ENCODE peak calls at places on chromosomes 1 and 21, in four cellular contexts. One of them, this sample, is unnamed.

GRCh38 chr1:6785318-6785712 is at the start of gene CAMTA1:
- DNase-seq in GM06990: no peak
- DNase-seq in fibroblast of mammary gland: no peak
- DNase-seq in fibroblast of the aortic adventitia: no peak
- DNase-seq in this sample: no peak

GRCh38 chr21:45113543-45113942 is 39.2 kb downstream of the ADARB1 start:
- DNase-seq in GM06990: no peak
- DNase-seq in fibroblast of mammary gland: no peak
- DNase-seq in fibroblast of the aortic adventitia: no peak
- DNase-seq in this sample: no peak

GRCh38 chr1:10620776-10621175 is 146.0 kb downstream of the PEX14 start:
- DNase-seq in GM06990: no peak
- DNase-seq in fibroblast of mammary gland: no peak
- DNase-seq in fibroblast of the aortic adventitia: no peak
- DNase-seq in this sample: no peak

GRCh38 chr1:186985889-186986491 is 157.2 kb downstream of the PLA2G4A start:
- DNase-seq in GM06990: peak; percentile 28
- DNase-seq in fibroblast of mammary gland: peak; percentile 74
- DNase-seq in fibroblast of the aortic adventitia: peak; percentile 89
- DNase-seq in this sample: peak; percentile 18

GRCh38 chr1:13228343-13228781 is 2.4 kb upstream of the PRAMEF18 start:
- DNase-seq in GM06990: no peak
- DNase-seq in fibroblast of the aortic adventitia: no peak
- DNase-seq in fibroblast of mammary gland: no peak
- DNase-seq in this sample: no peak

GRCh38 chr1:30758785-30759380 is 1.3 kb upstream of the LAPTM5 start:
- DNase-seq in fibroblast of the aortic adventitia: peak; percentile 40
- DNase-seq in GM06990: peak; percentile 63
- DNase-seq in fibroblast of mammary gland: peak; percentile 36
- DNase-seq in this sample: peak; percentile 78

GRCh38 chr1:186531561-186532165 is 70.7 kb upstream of the PDC start:
- DNase-seq in fibroblast of mammary gland: peak; percentile 55
- DNase-seq in GM06990: no peak
- DNase-seq in fibroblast of the aortic adventitia: peak; percentile 35
- DNase-seq in this sample: no peak

GRCh38 chr1:193402977-193403376 is 216.6 kb upstream of the B3GALT2 start:
- DNase-seq in fibroblast of mammary gland: no peak
- DNase-seq in fibroblast of the aortic adventitia: no peak
- DNase-seq in GM06990: no peak
- DNase-seq in this sample: no peak

GRCh38 chr1:36014722-36015220 is 69.1 kb upstream of the TEKT2 start:
- DNase-seq in fibroblast of mammary gland: no peak
- DNase-seq in fibroblast of the aortic adventitia: peak; percentile 26
- DNase-seq in GM06990: no peak
- DNase-seq in this sample: no peak

GRCh38 chr21:37463083-37463780 is 96.7 kb downstream of the DYRK1A start:
- DNase-seq in fibroblast of mammary gland: peak; percentile 67
- DNase-seq in fibroblast of the aortic adventitia: peak; percentile 81
- DNase-seq in GM06990: peak; percentile 40
- DNase-seq in this sample: peak; percentile 27

GRCh38 chr1:167631386-167631941 is 1.4 kb downstream of the RCSD1 start:
- DNase-seq in GM06990: no peak
- DNase-seq in fibroblast of mammary gland: no peak
- DNase-seq in fibroblast of the aortic adventitia: no peak
- DNase-seq in this sample: no peak

GRCh38 chr1:159752135-159752580 is 28.6 kb upstream of the DUSP23 start:
- DNase-seq in fibroblast of mammary gland: peak; percentile 96
- DNase-seq in GM06990: no peak
- DNase-seq in fibroblast of the aortic adventitia: peak; percentile 93
- DNase-seq in this sample: no peak

GRCh38 chr1:21022279-21023040 is 154.2 kb downstream of the EIF4G3 start:
- DNase-seq in GM06990: peak; percentile 64
- DNase-seq in fibroblast of the aortic adventitia: peak; percentile 98
- DNase-seq in fibroblast of mammary gland: peak; percentile 99
- DNase-seq in this sample: peak; percentile 70

GRCh38 chr1:4585705-4586104 is 68.7 kb upstream of the AJAP1 start:
- DNase-seq in fibroblast of mammary gland: no peak
- DNase-seq in GM06990: no peak
- DNase-seq in fibroblast of the aortic adventitia: no peak
- DNase-seq in this sample: no peak

GRCh38 chr21:42864812-42865211 is 14.5 kb downstream of the WDR4 start:
- DNase-seq in fibroblast of mammary gland: no peak
- DNase-seq in GM06990: no peak
- DNase-seq in fibroblast of the aortic adventitia: peak; percentile 17
- DNase-seq in this sample: no peak

GRCh38 chr1:178275553-178275952 is 181.6 kb downstream of the RASAL2 start:
- DNase-seq in fibroblast of the aortic adventitia: peak; percentile 19
- DNase-seq in fibroblast of mammary gland: no peak
- DNase-seq in GM06990: no peak
- DNase-seq in this sample: no peak

GRCh38 chr1:53987880-53988279 is 30.1 kb downstream of the LDLRAD1 start:
- DNase-seq in GM06990: no peak
- DNase-seq in fibroblast of mammary gland: peak; percentile 14
- DNase-seq in fibroblast of the aortic adventitia: peak; percentile 36
- DNase-seq in this sample: no peak

GRCh38 chr1:165874643-165875042 is 47.2 kb downstream of the UCK2 start:
- DNase-seq in GM06990: no peak
- DNase-seq in fibroblast of the aortic adventitia: no peak
- DNase-seq in fibroblast of mammary gland: no peak
- DNase-seq in this sample: no peak

GRCh38 chr1:165869343-165869742 is 41.9 kb downstream of the UCK2 start:
- DNase-seq in fibroblast of mammary gland: no peak
- DNase-seq in fibroblast of the aortic adventitia: no peak
- DNase-seq in GM06990: no peak
- DNase-seq in this sample: no peak

GRCh38 chr1:165875171-165875570 is 47.8 kb downstream of the UCK2 start:
- DNase-seq in fibroblast of mammary gland: no peak
- DNase-seq in GM06990: peak; percentile 30
- DNase-seq in fibroblast of the aortic adventitia: no peak
- DNase-seq in this sample: no peak

GRCh38 chr1:165873481-165873880 is 46.1 kb downstream of the UCK2 start:
- DNase-seq in fibroblast of mammary gland: no peak
- DNase-seq in fibroblast of the aortic adventitia: no peak
- DNase-seq in GM06990: no peak
- DNase-seq in this sample: no peak

GRCh38 chr1:165871311-165872067 is 44.1 kb downstream of the UCK2 start:
- DNase-seq in fibroblast of the aortic adventitia: no peak
- DNase-seq in GM06990: peak; percentile 56
- DNase-seq in fibroblast of mammary gland: peak; percentile 53
- DNase-seq in this sample: peak; percentile 73
- TF ChIP-seq CTCF in fibroblast of the aortic adventitia: no peak
- TF ChIP-seq CTCF in GM06990: peak; percentile 62
- TF ChIP-seq CTCF in fibroblast of mammary gland: peak; percentile 17
- TF ChIP-seq CTCF in this sample: peak; percentile 58

GRCh38 chr1:226187380-226187779 is 839 bp upstream of the ACBD3 start:
- DNase-seq in fibroblast of mammary gland: no peak
- DNase-seq in GM06990: no peak
- DNase-seq in fibroblast of the aortic adventitia: no peak
- DNase-seq in this sample: no peak
- H3K4me3 ChIP-seq in fibroblast of mammary gland: peak overlapping the region; percentile 96
- H3K4me3 ChIP-seq in GM06990: peak overlapping the region; percentile 78
- H3K4me3 ChIP-seq in fibroblast of the aortic adventitia: peak overlapping the region; percentile 88
- H3K4me3 ChIP-seq in this sample: peak overlapping the region; percentile 93

GRCh38 chr1:196887515-196888239 is at the start of gene CFHR4:
- DNase-seq in fibroblast of mammary gland: no peak
- DNase-seq in GM06990: peak; percentile 17
- DNase-seq in fibroblast of the aortic adventitia: no peak
- DNase-seq in this sample: no peak

GRCh38 chr1:196896355-196896754 is 8.5 kb downstream of the CFHR4 start:
- DNase-seq in fibroblast of the aortic adventitia: no peak
- DNase-seq in fibroblast of mammary gland: no peak
- DNase-seq in GM06990: no peak
- DNase-seq in this sample: no peak

GRCh38 chr1:196891251-196891650 is 3.4 kb downstream of the CFHR4 start:
- DNase-seq in fibroblast of mammary gland: no peak
- DNase-seq in GM06990: no peak
- DNase-seq in fibroblast of the aortic adventitia: no peak
- DNase-seq in this sample: no peak

GRCh38 chr1:196890668-196891067 is 2.8 kb downstream of the CFHR4 start:
- DNase-seq in GM06990: no peak
- DNase-seq in fibroblast of mammary gland: no peak
- DNase-seq in fibroblast of the aortic adventitia: no peak
- DNase-seq in this sample: no peak
- TF ChIP-seq CTCF in GM06990: peak; percentile 6
- TF ChIP-seq CTCF in fibroblast of mammary gland: no peak
- TF ChIP-seq CTCF in fibroblast of the aortic adventitia: no peak
- TF ChIP-seq CTCF in this sample: no peak

GRCh38 chr1:155981266-155982088 is 3.1 kb upstream of the ARHGEF2 start:
- DNase-seq in fibroblast of the aortic adventitia: peak; percentile 81
- DNase-seq in GM06990: no peak
- DNase-seq in fibroblast of mammary gland: peak; percentile 96
- DNase-seq in this sample: no peak

GRCh38 chr1:155978325-155978972 is at the start of gene ARHGEF2:
- DNase-seq in GM06990: peak; percentile 91
- DNase-seq in fibroblast of the aortic adventitia: peak; percentile 50
- DNase-seq in fibroblast of mammary gland: peak; percentile 53
- DNase-seq in this sample: peak; percentile 72

GRCh38 chr1:155977607-155978324 is 581 bp downstream of the ARHGEF2 start:
- DNase-seq in fibroblast of mammary gland: no peak
- DNase-seq in GM06990: peak; percentile 66
- DNase-seq in fibroblast of the aortic adventitia: no peak
- DNase-seq in this sample: no peak

GRCh38 chr1:155978973-155979429 is 654 bp upstream of the ARHGEF2 start:
- DNase-seq in GM06990: no peak
- DNase-seq in fibroblast of the aortic adventitia: peak; percentile 52
- DNase-seq in fibroblast of mammary gland: peak; percentile 44
- DNase-seq in this sample: no peak

GRCh38 chr1:155979525-155980343 is 1.4 kb upstream of the ARHGEF2 start:
- DNase-seq in fibroblast of mammary gland: no peak
- DNase-seq in GM06990: peak; percentile 51
- DNase-seq in fibroblast of the aortic adventitia: peak; percentile 60
- DNase-seq in this sample: no peak
- H3K4me3 ChIP-seq in fibroblast of mammary gland: peak overlapping the region; percentile 80
- H3K4me3 ChIP-seq in GM06990: peak overlapping the region; percentile 94
- H3K4me3 ChIP-seq in fibroblast of the aortic adventitia: peak overlapping the region; percentile 97
- H3K4me3 ChIP-seq in this sample: peak overlapping the region; percentile 88

DNA sequence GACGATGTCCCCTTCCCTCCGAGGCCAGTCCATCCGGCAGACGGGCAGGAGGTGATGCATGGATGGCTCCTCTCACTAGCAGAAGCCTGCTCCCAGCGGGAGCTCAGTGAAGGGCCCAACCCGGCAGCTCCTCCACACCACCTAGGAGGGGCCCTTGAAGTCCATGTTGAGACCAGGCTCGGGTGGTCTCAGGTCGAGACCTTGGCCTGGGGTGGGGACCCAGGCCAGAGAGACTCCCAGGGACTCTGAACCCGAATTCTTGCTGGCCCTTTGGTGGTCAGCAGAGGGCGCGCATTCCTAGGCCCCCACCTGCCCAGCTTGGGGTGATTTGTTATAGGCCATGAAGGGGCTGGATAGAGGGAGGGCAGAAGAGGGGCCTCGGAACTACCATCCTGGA is 642 bp upstream of the NT5C1A start:
- DNase-seq in fibroblast of the aortic adventitia: no peak
- DNase-seq in GM06990: no peak
- DNase-seq in fibroblast of mammary gland: no peak
- DNase-seq in this sample: no peak
- TF ChIP-seq CTCF in fibroblast of the aortic adventitia: peak; percentile 20
- TF ChIP-seq CTCF in GM06990: peak; percentile 87
- TF ChIP-seq CTCF in fibroblast of mammary gland: peak; percentile 48
- TF ChIP-seq CTCF in this sample: peak; percentile 55

DNA sequence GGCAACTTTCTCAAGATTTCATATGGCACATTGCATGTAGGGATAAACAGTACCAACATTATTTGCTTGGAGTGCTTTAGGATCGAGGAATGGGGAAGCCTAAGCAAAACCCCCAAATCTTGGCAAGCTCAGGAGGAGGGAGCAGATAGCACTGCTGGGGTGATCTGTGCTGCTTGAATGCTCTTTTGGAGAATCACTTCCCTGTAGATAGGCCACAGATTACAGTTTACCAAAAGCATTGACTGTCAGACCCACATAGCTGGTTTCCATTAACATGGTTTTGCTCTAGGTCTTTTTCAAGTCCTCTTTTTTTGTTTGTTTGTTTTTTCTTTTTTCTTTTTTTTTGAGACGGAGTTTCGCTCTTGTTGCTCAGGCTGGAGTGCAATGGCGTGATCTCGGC is 36.8 kb downstream of the OR13G1 start:
- DNase-seq in fibroblast of mammary gland: no peak
- DNase-seq in GM06990: no peak
- DNase-seq in fibroblast of the aortic adventitia: no peak
- DNase-seq in this sample: no peak
- H3K4me3 ChIP-seq in fibroblast of mammary gland: no peak overlapping the region
- H3K4me3 ChIP-seq in GM06990: no peak overlapping the region
- H3K4me3 ChIP-seq in fibroblast of the aortic adventitia: no peak overlapping the region
- H3K4me3 ChIP-seq in this sample: no peak overlapping the region

GRCh38 chr1:108695515-108695914 is 3.4 kb downstream of the PRPF38B start:
- DNase-seq in fibroblast of the aortic adventitia: no peak
- DNase-seq in fibroblast of mammary gland: no peak
- DNase-seq in GM06990: no peak
- DNase-seq in this sample: no peak
- TF ChIP-seq CTCF in fibroblast of the aortic adventitia: no peak
- TF ChIP-seq CTCF in fibroblast of mammary gland: no peak
- TF ChIP-seq CTCF in GM06990: no peak
- TF ChIP-seq CTCF in this sample: no peak

GRCh38 chr1:212607206-212607923 is 1.2 kb upstream of the ATF3 start:
- DNase-seq in fibroblast of the aortic adventitia: no peak
- DNase-seq in GM06990: peak; percentile 63
- DNase-seq in fibroblast of mammary gland: no peak
- DNase-seq in this sample: no peak

GRCh38 chr1:212606734-212607205 is 1.8 kb upstream of the ATF3 start:
- DNase-seq in GM06990: no peak
- DNase-seq in fibroblast of mammary gland: no peak
- DNase-seq in fibroblast of the aortic adventitia: no peak
- DNase-seq in this sample: no peak

GRCh38 chr1:212607924-212608208 is 695 bp upstream of the ATF3 start:
- DNase-seq in fibroblast of mammary gland: no peak
- DNase-seq in GM06990: peak; percentile 61
- DNase-seq in fibroblast of the aortic adventitia: peak; percentile 16
- DNase-seq in this sample: no peak

GRCh38 chr1:212605441-212605976 is 3.1 kb upstream of the ATF3 start:
- DNase-seq in fibroblast of the aortic adventitia: peak; percentile 46
- DNase-seq in fibroblast of mammary gland: no peak
- DNase-seq in GM06990: no peak
- DNase-seq in this sample: no peak

GRCh38 chr1:212606042-212606733 is 2.4 kb upstream of the ATF3 start:
- DNase-seq in fibroblast of the aortic adventitia: peak; percentile 18
- DNase-seq in GM06990: no peak
- DNase-seq in fibroblast of mammary gland: no peak
- DNase-seq in this sample: no peak
- H3K4me3 ChIP-seq in fibroblast of the aortic adventitia: no peak overlapping the region
- H3K4me3 ChIP-seq in GM06990: peak overlapping the region; percentile 86
- H3K4me3 ChIP-seq in fibroblast of mammary gland: no peak overlapping the region
- H3K4me3 ChIP-seq in this sample: peak overlapping the region; percentile 84

This sample was measured in GM12864.